ENCODE peak calls at places on chromosomes 5 and 9, in eight cellular contexts. J, R, U, M, E, C, K and F are unnamed samples. For H3K4me1, the result is how much of the 10 kb centered on the place peaks cover.

GRCh38 chr5:35246411-35246810 is 16.1 kb upstream of the PRLR start:
- DNase-seq in J (no peak), R (no peak), U (no peak), M (no peak), E (no peak), C (no peak), K (no peak), F (no peak)

GRCh38 chr5:141343242-141343952 is at the start of gene PCDHGA3:
- DNase-seq in J (no peak), R (no peak), U (no peak), M (no peak), E (no peak), C (peak), K (no peak), F (no peak)

GRCh38 chr9:124127290-124127646 is 115.7 kb downstream of the LHX2 start:
- DNase-seq in J (no peak), R (no peak), U (no peak), M (no peak), E (no peak), C (no peak), K (no peak), F (no peak)

GRCh38 chr9:122614362-122614761 is at the start of gene OR1Q1:
- DNase-seq in J (no peak), R (no peak), U (no peak), M (no peak), E (no peak), C (no peak), K (no peak), F (no peak)

GRCh38 chr9:97474373-97474925 is 27.0 kb upstream of the TMOD1 start:
- DNase-seq in J (no peak), R (no peak), U (no peak), M (no peak), E (no peak), C (no peak), K (no peak), F (no peak)

GRCh38 chr9:98281281-98281680 is 25.8 kb upstream of the TBC1D2 start:
- DNase-seq in J (no peak), R (no peak), U (no peak), M (no peak), E (no peak), C (no peak), K (no peak), F (no peak)

GRCh38 chr9:26012797-26013594 is 334.8 kb upstream of the TUSC1 start:
- DNase-seq in J (no peak), R (no peak), U (no peak), M (no peak), E (no peak), C (no peak), K (no peak), F (no peak)

GRCh38 chr5:175872287-175873089 is 1.1 kb downstream of the CPLX2 start:
- DNase-seq in J (no peak), R (no peak), U (no peak), M (peak), E (no peak), C (peak), K (no peak), F (no peak)

GRCh38 chr9:108274971-108275370 is 580.8 kb downstream of the ACTL7B start:
- DNase-seq in J (no peak), R (no peak), U (no peak), M (no peak), E (no peak), C (no peak), K (no peak), F (no peak)

GRCh38 chr9:36141288-36141687 is 4.8 kb downstream of the GLIPR2 start:
- DNase-seq in J (no peak), R (no peak), U (no peak), M (peak), E (no peak), C (peak), K (no peak), F (no peak)

DNA sequence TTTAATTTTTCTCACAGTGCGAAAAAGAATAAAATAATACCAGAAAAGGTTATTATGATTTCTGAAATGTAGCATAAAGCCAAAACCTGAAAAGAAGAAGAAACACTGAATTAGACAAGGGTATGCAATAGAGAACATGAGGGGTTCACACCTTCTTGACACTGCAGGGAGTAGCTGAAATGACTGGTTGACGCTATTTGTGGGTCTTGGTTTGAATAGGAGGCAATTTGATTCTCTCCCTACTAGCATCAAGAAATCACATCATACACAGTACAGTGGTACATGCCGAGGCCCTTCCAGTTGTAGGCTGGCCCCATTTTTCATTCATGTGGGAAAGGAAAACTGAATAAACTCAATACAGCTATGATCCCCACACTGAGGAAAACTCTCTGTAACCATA is 68.6 kb downstream of the NR3C1 start:
- DNase-seq in J (no peak), R (no peak), U (no peak), M (no peak), E (no peak), C (no peak), K (no peak), F (no peak)
- H3K4me1 ChIP-seq in J (under half), R (under half), U (under half), M (under half), E (under half), C (half or more), K (under half), F (under half)

DNA sequence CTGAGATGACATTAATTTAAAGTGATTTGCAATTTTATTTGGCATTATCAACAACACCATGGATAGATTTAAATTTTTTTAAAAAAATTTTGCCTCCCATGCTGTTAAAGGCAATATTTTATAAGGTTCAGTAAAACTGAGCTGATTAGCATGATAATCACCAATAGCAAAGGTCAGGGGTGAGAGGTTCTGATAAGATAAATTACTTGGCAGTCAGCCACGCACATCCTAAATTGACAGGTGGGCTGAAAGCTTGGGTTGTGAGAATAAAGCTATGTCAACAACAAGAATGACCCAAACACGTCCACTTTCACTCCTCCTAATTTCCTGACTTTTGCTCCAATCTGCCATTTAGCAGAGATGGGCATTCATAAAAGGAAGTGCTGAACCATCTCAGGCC is 127.1 kb downstream of the LHFPL2 start:
- DNase-seq in J (no peak), R (no peak), U (no peak), M (no peak), E (no peak), C (no peak), K (no peak), F (no peak)
- H3K4me1 ChIP-seq in J (under half), R (under half), U (under half), M (under half), E (under half), C (under half), K (under half), F (under half)

GRCh38 chr9:3508531-3509374 is 17.0 kb downstream of the RFX3 start:
- DNase-seq in J (no peak), R (no peak), U (no peak), M (no peak), E (no peak), C (peak), K (no peak), F (no peak)

GRCh38 chr9:3508078-3508431 is 17.7 kb downstream of the RFX3 start:
- DNase-seq in J (no peak), R (no peak), U (no peak), M (no peak), E (no peak), C (peak), K (no peak), F (no peak)

GRCh38 chr9:3510796-3511195 is 15.0 kb downstream of the RFX3 start:
- DNase-seq in J (no peak), R (no peak), U (no peak), M (no peak), E (no peak), C (no peak), K (no peak), F (no peak)

GRCh38 chr9:3511537-3511936 is 14.3 kb downstream of the RFX3 start:
- DNase-seq in J (no peak), R (no peak), U (no peak), M (no peak), E (no peak), C (peak), K (no peak), F (no peak)

DNA sequence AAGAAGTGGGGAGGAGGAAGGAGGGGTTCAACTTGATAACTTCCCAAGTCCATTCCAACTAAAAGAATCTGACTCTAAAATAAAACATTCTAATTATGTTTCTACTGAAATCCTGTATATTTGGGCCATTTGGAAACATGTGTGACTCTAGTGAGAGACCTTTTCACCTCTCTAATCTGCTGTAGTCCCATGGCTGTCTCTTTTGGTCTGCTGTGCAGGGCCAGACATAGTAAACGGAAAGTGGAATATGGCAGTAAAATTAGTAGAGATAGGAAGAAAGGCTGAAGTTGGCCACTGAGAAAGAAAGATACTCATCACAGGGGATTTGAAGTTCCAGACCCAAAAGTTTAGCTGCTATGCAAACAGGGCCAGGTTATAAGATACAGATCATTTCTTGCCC is 15.9 kb downstream of the RFX3 start:
- DNase-seq in J (no peak), R (no peak), U (no peak), M (no peak), E (no peak), C (peak), K (no peak), F (no peak)
- H3K4me1 ChIP-seq in J (under half), R (under half), U (under half), M (under half), E (under half), C (half or more), K (under half), F (under half)

GRCh38 chr9:12812710-12813109 is 37.9 kb downstream of the LURAP1L start:
- DNase-seq in J (no peak), R (no peak), U (no peak), M (no peak), E (no peak), C (no peak), K (no peak), F (no peak)
- H3K4me1 ChIP-seq in J (under half), R (under half), U (under half), M (under half), E (under half), C (half or more), K (under half), F (under half)